ENCODE peak calls at places on chromosomes 1 and 21, in seven cellular contexts. K, Q, C, R, Z, L and X are unnamed samples.

GRCh38 chr1:177871633-177872562 is 98.0 kb downstream of the SEC16B start:
- DNase-seq in C (no peak), R (no peak), L (no peak), K (no peak), Z (no peak), Q (no peak), X (no peak)

GRCh38 chr1:205504311-205505075 is at the start of gene CDK18:
- DNase-seq in L (peak), Q (peak), C (peak), R (no peak), Z (peak), K (peak), X (peak)

GRCh38 chr1:169604781-169605560 is 18.7 kb upstream of the F5 start:
- DNase-seq in R (no peak), Q (no peak), Z (peak), K (peak), C (no peak), L (no peak), X (no peak)

GRCh38 chr1:228060458-228061190 is 21.9 kb upstream of the ARF1 start:
- DNase-seq in Z (peak), L (no peak), R (no peak), K (no peak), C (peak), Q (no peak), X (peak)

GRCh38 chr1:236978740-236979139 is 25.5 kb downstream of the MT1HL1 start:
- DNase-seq in Q (no peak), Z (no peak), C (peak), L (no peak), R (no peak), K (no peak), X (no peak)

GRCh38 chr1:226457307-226457712 is 49.4 kb upstream of the PARP1 start:
- DNase-seq in L (no peak), R (no peak), Z (no peak), Q (no peak), C (peak), K (no peak), X (no peak)

GRCh38 chr1:1986451-1987141 is 17.0 kb downstream of the CFAP74 start:
- DNase-seq in Q (no peak), Z (no peak), R (no peak), L (no peak), C (no peak), K (no peak), X (no peak)

GRCh38 chr1:202112864-202113689 is 9.6 kb upstream of the GPR37L1 start:
- DNase-seq in Q (no peak), K (peak), L (peak), R (no peak), Z (no peak), C (peak), X (no peak)

GRCh38 chr1:175823401-175823800 is 80.0 kb upstream of the TNR start:
- DNase-seq in L (peak), Q (no peak), C (no peak), R (no peak), K (no peak), Z (no peak), X (no peak)

GRCh38 chr1:153490272-153491051 is 30.0 kb upstream of the S100A7 start:
- DNase-seq in L (peak), Q (peak), R (peak), K (peak), C (peak), Z (no peak), X (peak)

GRCh38 chr1:59043796-59044195 is 253.1 kb upstream of the FGGY start:
- DNase-seq in R (peak), C (peak), Q (peak), K (peak), L (peak), Z (no peak), X (peak)

GRCh38 chr21:19981938-19982337 is 1016.3 kb upstream of the NCAM2 start:
- DNase-seq in K (no peak), Q (peak), C (no peak), L (no peak), R (no peak), Z (no peak), X (no peak)

GRCh38 chr1:46173361-46173856 is 1.5 kb upstream of the TSPAN1 start:
- DNase-seq in Q (no peak), K (no peak), Z (no peak), C (peak), L (peak), R (no peak), X (no peak)

GRCh38 chr1:109158433-109158832 is 44.5 kb downstream of the ELAPOR1 start:
- DNase-seq in K (no peak), R (no peak), Z (no peak), L (no peak), C (no peak), Q (peak), X (no peak)

GRCh38 chr21:41975391-41976272 is 21.8 kb upstream of the C2CD2 start:
- DNase-seq in C (no peak), Q (no peak), L (no peak), K (no peak), Z (no peak), R (no peak), X (no peak)

GRCh38 chr1:55773189-55773940 is 558.2 kb upstream of the USP24 start:
- DNase-seq in Q (no peak), C (peak), L (no peak), Z (no peak), R (no peak), K (no peak), X (no peak)

GRCh38 chr1:25641931-25642611 is 25.5 kb downstream of the MAN1C1 start:
- DNase-seq in Q (no peak), C (peak), L (peak), K (no peak), R (no peak), Z (no peak), X (no peak)

GRCh38 chr1:159171688-159172501 is 480 bp downstream of the CADM3 start:
- DNase-seq in L (no peak), C (no peak), Z (no peak), R (no peak), Q (no peak), K (no peak), X (no peak)

GRCh38 chr1:149884433-149885363 is 14.7 kb upstream of the BOLA1 start:
- DNase-seq in K (no peak), L (peak), Z (no peak), Q (peak), C (peak), R (no peak), X (no peak)

GRCh38 chr1:119475866-119476439 is 31.1 kb upstream of the HSD3B1 start:
- DNase-seq in C (peak), L (peak), Z (peak), K (peak), Q (peak), R (no peak), X (no peak)

GRCh38 chr1:7558041-7558461 is 213.0 kb upstream of the VAMP3 start:
- DNase-seq in Q (no peak), R (no peak), K (no peak), Z (no peak), L (no peak), C (no peak), X (no peak)

GRCh38 chr1:157770442-157771043 is 6.4 kb downstream of the FCRL2 start:
- DNase-seq in L (no peak), C (no peak), Q (peak), K (no peak), Z (no peak), R (no peak), X (no peak)

GRCh38 chr21:29684106-29684505 is 255.7 kb downstream of the GRIK1 start:
- DNase-seq in Q (no peak), Z (no peak), K (no peak), L (no peak), R (no peak), C (no peak), X (no peak)

GRCh38 chr1:90122679-90123340 is 127.9 kb downstream of the ZNF326 start:
- DNase-seq in L (no peak), R (no peak), K (no peak), C (no peak), Q (no peak), Z (no peak), X (no peak)

GRCh38 chr1:156236164-156236563 is 5.8 kb upstream of the BGLAP start:
- DNase-seq in Q (no peak), K (no peak), R (no peak), Z (no peak), C (no peak), L (no peak), X (no peak)

GRCh38 chr1:1069711-1070676 is 4.1 kb downstream of the RNF223 start:
- DNase-seq in C (peak), K (no peak), Q (peak), R (no peak), L (peak), Z (no peak), X (no peak)

GRCh38 chr1:101108123-101108522 is 82.5 kb upstream of the DPH5 start:
- DNase-seq in R (no peak), Q (peak), K (no peak), C (no peak), L (no peak), Z (no peak), X (no peak)

GRCh38 chr1:172447641-172448040 is 3.8 kb upstream of the PIGC start:
- DNase-seq in L (no peak), K (peak), R (no peak), Z (no peak), C (no peak), Q (peak), X (no peak)

GRCh38 chr1:110155878-110156522 is 5.7 kb downstream of the SLC6A17 start:
- DNase-seq in C (peak), R (peak), Q (peak), K (peak), L (peak), Z (peak), X (peak)

GRCh38 chr21:28639742-28640141 is 352.9 kb downstream of the LTN1 start:
- DNase-seq in Q (no peak), L (no peak), Z (no peak), R (no peak), C (peak), K (no peak), X (no peak)

GRCh38 chr1:197918815-197919522 is 1.8 kb downstream of the LHX9 start:
- DNase-seq in R (no peak), L (no peak), Z (no peak), K (no peak), Q (no peak), C (no peak), X (no peak)

GRCh38 chr1:197921235-197922069 is 4.3 kb downstream of the LHX9 start:
- DNase-seq in K (no peak), Z (peak), R (no peak), L (no peak), Q (no peak), C (no peak), X (no peak)

GRCh38 chr1:197919523-197920301 is 2.5 kb downstream of the LHX9 start:
- DNase-seq in Z (peak), K (no peak), Q (no peak), R (no peak), L (no peak), C (no peak), X (no peak)

GRCh38 chr1:197922070-197922390 is 4.9 kb downstream of the LHX9 start:
- DNase-seq in Q (no peak), L (no peak), K (no peak), R (no peak), C (no peak), Z (no peak), X (no peak)

GRCh38 chr1:197920345-197921117 is 3.4 kb downstream of the LHX9 start:
- DNase-seq in K (no peak), R (no peak), L (no peak), C (no peak), Q (no peak), Z (no peak), X (no peak)
- H3K4me3 ChIP-seq in K (no peak), R (no peak), L (no peak), C (no peak), Q (no peak), Z (no peak), X (no peak)

DNA sequence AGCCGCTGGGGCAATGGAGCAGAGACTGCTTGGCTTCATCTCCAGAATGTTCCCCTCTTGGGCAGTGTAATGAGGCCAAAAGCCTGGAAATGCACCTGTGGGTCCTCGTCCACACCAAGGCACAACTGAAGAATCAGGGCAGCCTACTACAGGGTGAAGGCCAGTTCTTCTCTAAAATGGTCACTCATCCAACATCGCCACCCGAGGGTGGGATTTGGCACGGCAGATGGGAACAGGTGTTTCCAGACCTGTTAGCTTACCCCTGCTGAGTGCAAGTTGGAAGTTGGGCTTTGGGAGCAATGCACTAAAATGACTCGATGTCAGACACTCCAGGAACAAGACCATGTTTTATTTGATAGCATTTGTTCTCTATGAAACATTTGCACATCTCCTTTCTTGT is 543.7 kb downstream of the NPHP4 start:
- DNase-seq in R (no peak), C (no peak), K (no peak), Z (no peak), Q (no peak), L (no peak), X (no peak)
- TF ChIP-seq CTCF in R (no peak), C (no peak), K (no peak), Z (no peak), Q (no peak), L (no peak), X (no peak)

GRCh38 chr21:44932366-44933181 is 7.3 kb upstream of the SLX9 start:
- DNase-seq in R (no peak), C (peak), K (no peak), L (no peak), Z (peak), Q (peak), X (no peak)

GRCh38 chr21:44934797-44935532 is 4.9 kb upstream of the SLX9 start:
- DNase-seq in L (no peak), Z (peak), R (no peak), K (no peak), Q (no peak), C (no peak), X (no peak)

GRCh38 chr21:44934276-44934675 is 5.6 kb upstream of the SLX9 start:
- DNase-seq in R (no peak), C (no peak), Z (no peak), Q (no peak), K (no peak), L (no peak), X (no peak)

GRCh38 chr21:44933938-44934260 is 5.9 kb upstream of the SLX9 start:
- DNase-seq in Z (no peak), C (no peak), K (no peak), R (no peak), L (no peak), Q (no peak), X (no peak)

GRCh38 chr21:44933199-44933937 is 6.5 kb upstream of the SLX9 start:
- DNase-seq in L (no peak), K (no peak), Q (no peak), R (no peak), Z (peak), C (no peak), X (no peak)
- H3K4me3 ChIP-seq in L (no peak), K (no peak), Q (peak), R (no peak), Z (no peak), C (no peak), X (no peak)

GRCh38 chr1:88058205-88058604 is 625.9 kb upstream of the PKN2 start:
- DNase-seq in K (no peak), C (no peak), R (no peak), Z (no peak), Q (no peak), L (no peak), X (no peak)
- TF ChIP-seq CTCF in K (no peak), C (no peak), R (no peak), Z (no peak), Q (no peak), L (no peak), X (no peak)

DNA sequence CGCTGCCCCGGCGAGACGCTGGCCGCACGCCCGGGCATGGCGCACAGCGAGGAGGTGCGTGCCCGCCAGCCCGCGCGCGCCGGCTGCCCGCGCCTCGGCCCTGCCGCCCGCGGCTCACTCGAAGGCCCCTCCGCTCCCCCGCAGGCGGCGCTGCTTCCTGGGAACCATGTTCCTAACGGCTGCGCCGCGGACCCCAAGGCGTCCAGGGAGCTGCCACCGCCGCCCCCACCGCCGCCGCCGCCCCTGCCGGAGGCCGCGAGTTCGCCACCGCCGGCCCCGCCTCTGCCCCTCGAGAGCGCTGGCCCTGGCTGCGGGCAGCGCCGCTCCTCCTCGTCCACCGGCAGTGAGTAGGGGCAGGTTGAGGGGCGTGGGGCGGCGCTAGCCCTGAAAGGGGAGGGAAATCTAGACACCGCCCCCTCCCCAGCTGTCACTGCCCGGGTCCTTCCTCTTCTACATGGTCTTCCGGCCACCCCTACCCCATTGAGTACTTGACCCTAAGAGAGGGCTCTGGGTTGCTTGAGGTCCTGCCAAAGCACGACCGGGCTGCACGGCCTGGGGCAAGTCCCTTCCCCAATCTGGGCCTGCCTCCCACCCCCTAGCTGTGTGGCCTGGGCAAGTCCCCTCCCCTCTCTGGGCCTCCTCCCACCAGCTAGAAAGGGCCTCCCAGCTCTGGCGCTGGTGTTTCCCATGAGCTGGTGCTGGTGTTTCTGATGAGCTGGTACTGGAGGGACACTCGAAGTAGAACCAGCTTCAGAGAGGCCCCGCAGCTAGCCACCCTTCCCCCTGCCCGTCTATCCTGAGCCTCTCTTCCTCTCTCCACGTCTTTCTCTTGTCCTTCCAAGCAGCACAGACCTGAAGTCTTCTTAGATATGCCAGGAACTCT is 17.0 kb downstream of the TNFRSF25 start:
- DNase-seq in K (no peak), Z (no peak), Q (peak), L (peak), C (peak), R (no peak), X (no peak)
- H3K4me3 ChIP-seq in K (no peak), Z (peak), Q (no peak), L (no peak), C (no peak), R (no peak), X (no peak)

GRCh38 chr1:214546076-214546475 is 5.3 kb downstream of the PTPN14 start:
- DNase-seq in L (no peak), Q (no peak), K (no peak), C (no peak), Z (no peak), R (no peak), X (no peak)
- TF ChIP-seq CTCF in L (no peak), Q (no peak), K (no peak), C (no peak), Z (no peak), R (no peak), X (no peak)

DNA sequence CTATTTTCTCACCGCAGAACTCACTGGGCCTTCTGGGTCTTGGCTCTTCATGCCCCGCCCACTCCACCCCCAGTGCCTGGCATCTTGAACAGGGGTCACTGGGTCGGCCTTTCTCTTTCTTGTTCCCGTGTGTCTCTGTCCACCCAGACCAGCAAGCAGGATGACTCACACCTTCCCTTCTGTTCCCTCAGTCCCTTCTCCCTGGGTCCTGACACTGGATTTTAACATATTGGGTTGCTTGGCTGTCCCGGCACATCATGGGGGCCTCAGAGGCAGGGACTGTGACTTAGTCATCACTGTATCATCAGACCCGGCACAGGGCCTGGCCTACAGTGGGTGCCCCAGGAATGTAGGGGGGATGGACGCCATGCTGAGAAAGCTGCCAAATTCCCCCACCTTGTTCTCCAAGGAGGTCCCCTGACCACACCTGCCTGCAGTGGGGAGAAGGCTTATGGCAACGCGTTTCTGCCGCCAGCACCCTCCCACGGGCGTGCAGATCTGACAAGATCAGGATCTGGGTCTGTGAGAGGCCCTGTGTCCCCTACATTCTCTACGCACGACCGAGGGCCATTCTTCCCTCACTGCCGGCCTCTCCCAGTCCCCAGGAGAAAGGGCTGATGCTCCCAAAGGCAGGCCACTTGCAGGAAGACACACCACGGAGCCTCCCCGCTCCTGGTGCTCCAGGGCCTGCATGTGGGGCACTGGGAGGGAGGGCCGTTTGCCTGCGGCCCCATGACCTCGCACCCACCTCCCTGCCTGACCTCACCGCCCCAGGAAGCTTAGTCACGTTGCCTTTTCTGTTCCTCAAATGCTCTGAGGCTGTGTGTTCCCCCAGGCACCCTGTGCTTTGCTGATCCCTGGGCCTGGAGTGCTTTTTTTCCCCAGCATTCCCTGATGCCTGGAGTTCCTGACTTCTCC is 157.2 kb upstream of the TMEM51 start:
- DNase-seq in K (peak), Q (peak), R (peak), L (peak), C (peak), Z (no peak), X (no peak)
- H3K4me3 ChIP-seq in K (no peak), Q (no peak), R (no peak), L (no peak), C (no peak), Z (no peak), X (no peak)